ENCODE peak calls at places on chromosomes 7 and 10, in six cellular contexts. P, F, T, D, I and Y are unnamed samples.

GRCh38 chr10:87966454-87966853 is 103.0 kb downstream of the PTEN start:
- DNase-seq in P (no peak), F (no peak), T (no peak), D (no peak), I (no peak), Y (no peak)

GRCh38 chr7:39811161-39811614 is 138.9 kb upstream of the CDK13 start:
- DNase-seq in P (no peak), F (no peak), T (no peak), D (peak; percentile 60), I (no peak), Y (no peak)

GRCh38 chr7:44348300-44348699 is 22.9 kb upstream of the CAMK2B start:
- DNase-seq in P (no peak), F (peak; percentile 45), T (no peak), D (peak; percentile 5), I (no peak), Y (no peak)

GRCh38 chr10:62638062-62638477 is 166.4 kb upstream of the ADO start:
- DNase-seq in P (no peak), F (no peak), T (no peak), D (no peak), I (no peak), Y (no peak)

GRCh38 chr10:26528715-26529393 is 90.7 kb downstream of the APBB1IP start:
- DNase-seq in P (no peak), F (no peak), T (no peak), D (no peak), I (no peak), Y (no peak)

GRCh38 chr10:7412482-7413251 is 1.8 kb upstream of the SFMBT2 start:
- DNase-seq in P (no peak), F (peak; percentile 66), T (no peak), D (no peak), I (peak; percentile 11), Y (no peak)

GRCh38 chr10:98030991-98031431 is 590 bp upstream of the CRTAC1 start:
- DNase-seq in P (no peak), F (no peak), T (no peak), D (no peak), I (no peak), Y (no peak)

GRCh38 chr7:115799430-115799829 is 231.1 kb downstream of the TFEC start:
- DNase-seq in P (no peak), F (no peak), T (no peak), D (no peak), I (no peak), Y (no peak)

GRCh38 chr10:113045155-113046055 is 95.4 kb downstream of the TCF7L2 start:
- DNase-seq in P (no peak), F (no peak), T (no peak), D (no peak), I (no peak), Y (no peak)

GRCh38 chr7:101402081-101402779 is 39.6 kb downstream of the COL26A1 start:
- DNase-seq in P (no peak), F (no peak), T (no peak), D (no peak), I (no peak), Y (no peak)

GRCh38 chr7:151394076-151395035 is 15.5 kb downstream of the WDR86 start:
- DNase-seq in P (no peak), F (no peak), T (no peak), D (no peak), I (no peak), Y (no peak)

GRCh38 chr10:80168679-80169380 is 36.3 kb downstream of the PLAC9 start:
- DNase-seq in P (no peak), F (no peak), T (no peak), D (no peak), I (no peak), Y (peak; percentile 13)

GRCh38 chr10:67965456-67965855 is 81.0 kb downstream of the SIRT1 start:
- DNase-seq in P (no peak), F (no peak), T (no peak), D (no peak), I (no peak), Y (no peak)